ENCODE peak calls at places on chromosomes 12 and 14, in seven cellular contexts. O is NB4, X is choroid plexus epithelial cell, L is progenitor cell of endocrine pancreas, Z is omental fat pad, P is PC-3, H is GM10248. N is an unnamed sample.

GRCh38 chr14:101221549-101222160 is 318.1 kb upstream of the RTL1 start:
- DNase-seq in H (no peak), X (no peak), L (no peak), Z (no peak), P (no peak), O (no peak), N (peak; percentile 53)

GRCh38 chr14:50001999-50002925 is 109.4 kb downstream of the ARF6 start:
- DNase-seq in P (no peak), O (peak; percentile 65), X (no peak), L (no peak), H (peak; percentile 72), Z (no peak), N (no peak)

GRCh38 chr14:24777678-24778077 is 143.7 kb upstream of the GZMB start:
- DNase-seq in P (no peak), O (no peak), H (no peak), Z (no peak), X (no peak), L (no peak), N (no peak)

GRCh38 chr14:55843718-55844403 is 263.9 kb downstream of the KTN1 start:
- DNase-seq in P (peak; percentile 57), Z (no peak), X (peak; percentile 36), O (no peak), H (no peak), L (no peak), N (no peak)

GRCh38 chr12:69732088-69732487 is 6.6 kb upstream of the RAB3IP start:
- DNase-seq in P (peak; percentile 66), L (no peak), H (no peak), Z (no peak), X (peak; percentile 52), O (no peak), N (no peak)

GRCh38 chr14:61451891-61452400 is 130.6 kb downstream of the PRKCH start:
- DNase-seq in L (no peak), Z (no peak), X (no peak), P (no peak), O (no peak), H (no peak), N (no peak)

GRCh38 chr14:23449314-23449713 is 13.9 kb upstream of the MYH7 start:
- DNase-seq in X (no peak), H (no peak), O (no peak), P (no peak), L (no peak), Z (no peak), N (peak; percentile 43)

GRCh38 chr14:68008491-68008890 is 188.9 kb downstream of the RAD51B start:
- DNase-seq in L (no peak), X (no peak), Z (no peak), O (no peak), P (no peak), H (no peak), N (no peak)

GRCh38 chr14:68807148-68807600 is 14.3 kb upstream of the ZFP36L1 start:
- DNase-seq in Z (no peak), O (peak; percentile 71), P (no peak), X (peak; percentile 88), H (no peak), L (no peak), N (peak; percentile 62)

GRCh38 chr12:18998343-18999270 is 130.9 kb upstream of the PLEKHA5 start:
- DNase-seq in H (no peak), L (no peak), O (no peak), Z (no peak), P (peak; percentile 67), X (peak; percentile 39), N (no peak)

GRCh38 chr12:47270782-47271664 is 191.3 kb upstream of the AMIGO2 start:
- DNase-seq in Z (no peak), H (no peak), O (peak; percentile 31), P (peak; percentile 98), L (no peak), X (peak; percentile 82), N (no peak)

GRCh38 chr14:65222434-65222833 is 120.1 kb upstream of the MAX start:
- DNase-seq in X (peak; percentile 80), P (peak; percentile 78), O (peak; percentile 72), Z (no peak), H (peak; percentile 68), L (no peak), N (no peak)

GRCh38 chr12:115698257-115698656 is 579.2 kb downstream of the MED13L start:
- DNase-seq in P (no peak), O (no peak), L (no peak), Z (no peak), X (no peak), H (no peak), N (no peak)

GRCh38 chr12:50188280-50188781 is 21.2 kb upstream of the CERS5 start:
- DNase-seq in Z (no peak), L (no peak), O (no peak), P (no peak), X (peak; percentile 88), H (no peak), N (no peak)

GRCh38 chr14:69044965-69045555 is 66.0 kb upstream of the ACTN1 start:
- DNase-seq in P (no peak), Z (no peak), L (no peak), O (no peak), H (no peak), X (peak; percentile 71), N (no peak)

GRCh38 chr12:122200541-122201175 is 2.9 kb upstream of the B3GNT4 start:
- DNase-seq in H (no peak), Z (no peak), X (no peak), O (no peak), P (no peak), L (no peak), N (no peak)

GRCh38 chr14:96162265-96162664 is 42.4 kb upstream of the BDKRB2 start:
- DNase-seq in Z (no peak), H (no peak), P (no peak), O (no peak), L (no peak), X (peak; percentile 57), N (no peak)

GRCh38 chr12:53695148-53696138 is 19.6 kb upstream of the ATP5MC2 start:
- DNase-seq in X (peak; percentile 73), Z (no peak), P (peak; percentile 16), L (peak; percentile 31), O (peak; percentile 81), H (peak; percentile 38), N (no peak)

GRCh38 chr14:91155626-91156089 is 41.8 kb downstream of the DGLUCY start:
- DNase-seq in Z (no peak), L (no peak), O (no peak), H (no peak), X (no peak), P (no peak), N (no peak)

GRCh38 chr12:44019118-44019517 is 183.2 kb downstream of the TMEM117 start:
- DNase-seq in L (no peak), O (no peak), Z (no peak), H (no peak), X (no peak), P (peak; percentile 14), N (no peak)

GRCh38 chr14:55129428-55130193 is 559 bp downstream of the LGALS3 start:
- DNase-seq in Z (peak; percentile 67), O (peak; percentile 66), P (peak; percentile 84), H (peak; percentile 75), X (peak; percentile 80), L (peak; percentile 24), N (peak; percentile 72)

GRCh38 chr12:52029686-52030085 is 21.6 kb upstream of the NR4A1 start:
- DNase-seq in X (peak; percentile 92), P (peak; percentile 25), Z (no peak), H (no peak), L (no peak), O (peak; percentile 79), N (no peak)

GRCh38 chr14:73713206-73713803 is 879 bp downstream of the PNMA1 start:
- DNase-seq in L (no peak), Z (no peak), X (no peak), O (no peak), H (no peak), P (no peak), N (no peak)

GRCh38 chr12:53102883-53103807 is at the start of gene SOAT2:
- DNase-seq in H (no peak), Z (no peak), X (no peak), L (no peak), O (no peak), P (no peak), N (no peak)

DNA sequence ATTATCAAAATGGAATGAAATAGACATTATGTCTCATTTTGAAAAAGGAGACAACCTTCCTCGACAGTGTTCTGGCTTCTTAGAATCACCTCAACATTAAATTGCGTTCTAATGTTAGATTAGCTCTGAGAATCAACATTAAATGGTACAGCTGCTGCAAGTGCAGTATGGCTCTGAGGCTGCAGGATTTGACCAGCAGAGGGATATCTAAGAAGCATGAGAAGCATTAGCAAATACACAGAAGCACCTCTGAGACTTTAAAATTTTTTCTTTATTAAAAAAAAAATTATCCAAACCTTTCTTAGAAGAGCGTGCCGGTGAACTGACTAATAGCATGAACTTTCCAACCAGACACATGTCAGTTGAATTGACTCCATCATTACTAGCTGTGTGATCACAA is 253.4 kb upstream of the LRIG3 start:
- DNase-seq in X (peak; percentile 30), H (no peak), P (peak; percentile 13), L (no peak), O (no peak), Z (no peak), N (no peak)
- TF ChIP-seq CTCF in X (peak; percentile 42), H (no peak), P (peak; percentile 48), L (peak; percentile 38), O (no peak), Z (no peak), N (peak; percentile 57)

DNA sequence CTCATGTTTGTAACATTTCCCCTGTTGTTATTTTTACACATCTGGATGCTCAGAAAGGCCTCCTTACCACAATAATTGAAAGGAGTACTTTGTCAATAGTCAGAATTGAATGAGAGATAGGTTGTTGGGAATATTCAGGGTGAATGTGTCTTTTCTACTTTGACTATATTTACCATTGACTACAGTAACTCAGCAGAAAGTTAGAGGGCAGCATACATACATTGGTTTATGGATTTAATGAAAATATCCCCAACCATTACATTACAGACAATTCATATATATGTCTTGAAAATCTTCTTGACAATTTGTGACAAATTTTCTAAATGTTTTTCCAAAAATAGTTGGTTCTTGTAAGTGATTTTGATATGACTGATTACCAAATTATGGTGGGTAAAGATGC is 97.7 kb downstream of the NTS start:
- DNase-seq in Z (no peak), O (no peak), L (no peak), X (peak; percentile 25), H (no peak), P (peak; percentile 9), N (no peak)
- TF ChIP-seq CTCF in Z (no peak), O (no peak), L (no peak), X (peak; percentile 51), H (no peak), P (peak; percentile 61), N (no peak)

GRCh38 chr12:76555226-76555767 is 4.3 kb downstream of the OSBPL8 start:
- DNase-seq in H (no peak), X (peak; percentile 19), Z (no peak), P (peak; percentile 43), L (no peak), O (no peak), N (no peak)
- TF ChIP-seq CTCF in H (no peak), X (peak; percentile 26), Z (no peak), P (peak; percentile 22), L (no peak), O (no peak), N (peak; percentile 34)

GRCh38 chr14:100135784-100136183 is 23.7 kb downstream of the DEGS2 start:
- DNase-seq in O (no peak), L (no peak), H (no peak), P (no peak), X (no peak), Z (no peak), N (no peak)
- TF ChIP-seq CTCF in O (no peak), L (no peak), H (no peak), P (no peak), X (no peak), Z (no peak), N (no peak)